ENCODE peak calls at places on chromosomes 2 and 18, in six cellular contexts. A is neural crest cell, Q is mesendoderm, R is nephron progenitor cell, W is foreskin fibroblast, I is NCI-H2171 treated with DMSO at 0.1 percent for 48 hours. J is an unnamed sample.

GRCh38 chr2:34162236-34162635 is 563.1 kb upstream of the FAM98A start:
- DNase-seq in A (no peak), R (no peak), Q (no peak), I (no peak), W (no peak), J (no peak)

GRCh38 chr2:99957724-99958123 is 184.7 kb downstream of the AFF3 start:
- DNase-seq in Q (no peak), R (no peak), W (peak), A (no peak), I (no peak), J (no peak)

GRCh38 chr2:180523629-180524340 is 456.6 kb upstream of the UBE2E3 start:
- DNase-seq in I (no peak), R (no peak), Q (no peak), W (peak), A (no peak), J (no peak)

GRCh38 chr2:76640905-76641304 is 881.3 kb downstream of the LRRTM4 start:
- DNase-seq in R (no peak), Q (no peak), A (no peak), W (no peak), I (no peak), J (no peak)

GRCh38 chr18:45014047-45014501 is 333.4 kb downstream of the SETBP1 start:
- DNase-seq in I (peak), Q (peak), A (no peak), R (no peak), W (peak), J (peak)

GRCh38 chr2:44171018-44171417 is 2.3 kb downstream of the PPM1B start:
- DNase-seq in A (no peak), I (no peak), Q (peak), R (no peak), W (peak), J (no peak)

GRCh38 chr2:36352024-36352398 is 3.6 kb upstream of the CRIM1 start:
- DNase-seq in W (peak), I (peak), A (no peak), R (peak), Q (peak), J (no peak)

GRCh38 chr2:225040862-225041209 is 1.4 kb downstream of the DOCK10 start:
- DNase-seq in A (no peak), Q (no peak), I (no peak), W (peak), R (no peak), J (peak)

GRCh38 chr2:29281585-29281984 is 166.4 kb downstream of the CLIP4 start:
- DNase-seq in A (no peak), I (peak), Q (no peak), R (no peak), W (peak), J (no peak)

GRCh38 chr2:42108852-42109251 is 60.3 kb upstream of the EML4 start:
- DNase-seq in A (no peak), Q (no peak), I (no peak), W (no peak), R (no peak), J (no peak)

GRCh38 chr18:58232674-58233073 is 188.6 kb downstream of the NEDD4L start:
- DNase-seq in W (no peak), I (no peak), A (no peak), R (no peak), Q (no peak), J (no peak)

GRCh38 chr2:208096080-208096479 is 28.2 kb downstream of the CRYGD start:
- DNase-seq in W (no peak), R (no peak), Q (no peak), I (no peak), A (no peak), J (no peak)

GRCh38 chr2:235669983-235670962 is 176.4 kb downstream of the AGAP1 start:
- DNase-seq in R (peak), Q (peak), A (peak), I (peak), W (peak), J (peak)

GRCh38 chr2:9027884-9028283 is 24.4 kb upstream of the MBOAT2 start:
- DNase-seq in Q (no peak), W (no peak), R (no peak), I (no peak), A (no peak), J (no peak)

GRCh38 chr2:233247744-233248143 is 3.7 kb upstream of the ATG16L1 start:
- DNase-seq in Q (peak), R (no peak), W (peak), A (no peak), I (no peak), J (no peak)

J was measured in WTC11.